ENCODE peak calls at places on chromosomes 1 and 21, in four cellular contexts. One of them, this sample, is unnamed.

GRCh38 chr1:228071839-228072657 is 10.5 kb upstream of the ARF1 start:
- DNase-seq in CD8-positive, alpha-beta T cell: no peak
- DNase-seq in breast epithelium: no peak
- DNase-seq in thoracic aorta: no peak
- DNase-seq in this sample: no peak

GRCh38 chr1:212669102-212669501 is 30.5 kb downstream of the BATF3 start:
- DNase-seq in thoracic aorta: no peak
- DNase-seq in CD8-positive, alpha-beta T cell: no peak
- DNase-seq in breast epithelium: no peak
- DNase-seq in this sample: peak; percentile 31

GRCh38 chr1:115530407-115530806 is 111.4 kb upstream of the VANGL1 start:
- DNase-seq in breast epithelium: no peak
- DNase-seq in CD8-positive, alpha-beta T cell: no peak
- DNase-seq in thoracic aorta: no peak
- DNase-seq in this sample: peak; percentile 82

GRCh38 chr1:157142245-157142644 is 4.0 kb upstream of the ETV3 start:
- DNase-seq in CD8-positive, alpha-beta T cell: no peak
- DNase-seq in thoracic aorta: no peak
- DNase-seq in breast epithelium: no peak
- DNase-seq in this sample: no peak

GRCh38 chr1:8137406-8138244 is 111.5 kb upstream of the ERRFI1 start:
- DNase-seq in thoracic aorta: peak; percentile 31
- DNase-seq in CD8-positive, alpha-beta T cell: no peak
- DNase-seq in breast epithelium: no peak
- DNase-seq in this sample: peak; percentile 98

GRCh38 chr1:3293563-3294080 is 160.8 kb upstream of the ARHGEF16 start:
- DNase-seq in CD8-positive, alpha-beta T cell: no peak
- DNase-seq in thoracic aorta: no peak
- DNase-seq in breast epithelium: no peak
- DNase-seq in this sample: no peak

GRCh38 chr1:150708595-150708994 is 11.6 kb upstream of the GOLPH3L start:
- DNase-seq in breast epithelium: no peak
- DNase-seq in CD8-positive, alpha-beta T cell: no peak
- DNase-seq in thoracic aorta: no peak
- DNase-seq in this sample: no peak

GRCh38 chr1:107545056-107545597 is 404.3 kb downstream of the NTNG1 start:
- DNase-seq in thoracic aorta: no peak
- DNase-seq in CD8-positive, alpha-beta T cell: no peak
- DNase-seq in breast epithelium: no peak
- DNase-seq in this sample: no peak

GRCh38 chr21:20254964-20255363 is 743.2 kb upstream of the NCAM2 start:
- DNase-seq in thoracic aorta: no peak
- DNase-seq in CD8-positive, alpha-beta T cell: no peak
- DNase-seq in breast epithelium: no peak
- DNase-seq in this sample: no peak

GRCh38 chr1:168709896-168710305 is 19.1 kb downstream of the DPT start:
- DNase-seq in CD8-positive, alpha-beta T cell: no peak
- DNase-seq in breast epithelium: no peak
- DNase-seq in thoracic aorta: no peak
- DNase-seq in this sample: peak; percentile 90

GRCh38 chr1:211535338-211535737 is 43.4 kb upstream of the RD3 start:
- DNase-seq in thoracic aorta: no peak
- DNase-seq in CD8-positive, alpha-beta T cell: no peak
- DNase-seq in breast epithelium: no peak
- DNase-seq in this sample: no peak

GRCh38 chr1:211536606-211537005 is 42.4 kb downstream of the SLC30A1 start:
- DNase-seq in CD8-positive, alpha-beta T cell: no peak
- DNase-seq in breast epithelium: no peak
- DNase-seq in thoracic aorta: no peak
- DNase-seq in this sample: no peak

GRCh38 chr1:211537253-211537652 is 41.7 kb downstream of the SLC30A1 start:
- DNase-seq in CD8-positive, alpha-beta T cell: no peak
- DNase-seq in thoracic aorta: no peak
- DNase-seq in breast epithelium: no peak
- DNase-seq in this sample: peak; percentile 8

GRCh38 chr1:211532086-211532439 is 40.1 kb upstream of the RD3 start:
- DNase-seq in thoracic aorta: no peak
- DNase-seq in CD8-positive, alpha-beta T cell: no peak
- DNase-seq in breast epithelium: no peak
- DNase-seq in this sample: no peak

GRCh38 chr1:211534545-211535291 is 42.8 kb upstream of the RD3 start:
- DNase-seq in breast epithelium: no peak
- DNase-seq in CD8-positive, alpha-beta T cell: no peak
- DNase-seq in thoracic aorta: no peak
- DNase-seq in this sample: no peak
- TF ChIP-seq CTCF in breast epithelium: no peak
- TF ChIP-seq CTCF in CD8-positive, alpha-beta T cell: no peak
- TF ChIP-seq CTCF in thoracic aorta: no peak
- TF ChIP-seq CTCF in this sample: no peak

DNA sequence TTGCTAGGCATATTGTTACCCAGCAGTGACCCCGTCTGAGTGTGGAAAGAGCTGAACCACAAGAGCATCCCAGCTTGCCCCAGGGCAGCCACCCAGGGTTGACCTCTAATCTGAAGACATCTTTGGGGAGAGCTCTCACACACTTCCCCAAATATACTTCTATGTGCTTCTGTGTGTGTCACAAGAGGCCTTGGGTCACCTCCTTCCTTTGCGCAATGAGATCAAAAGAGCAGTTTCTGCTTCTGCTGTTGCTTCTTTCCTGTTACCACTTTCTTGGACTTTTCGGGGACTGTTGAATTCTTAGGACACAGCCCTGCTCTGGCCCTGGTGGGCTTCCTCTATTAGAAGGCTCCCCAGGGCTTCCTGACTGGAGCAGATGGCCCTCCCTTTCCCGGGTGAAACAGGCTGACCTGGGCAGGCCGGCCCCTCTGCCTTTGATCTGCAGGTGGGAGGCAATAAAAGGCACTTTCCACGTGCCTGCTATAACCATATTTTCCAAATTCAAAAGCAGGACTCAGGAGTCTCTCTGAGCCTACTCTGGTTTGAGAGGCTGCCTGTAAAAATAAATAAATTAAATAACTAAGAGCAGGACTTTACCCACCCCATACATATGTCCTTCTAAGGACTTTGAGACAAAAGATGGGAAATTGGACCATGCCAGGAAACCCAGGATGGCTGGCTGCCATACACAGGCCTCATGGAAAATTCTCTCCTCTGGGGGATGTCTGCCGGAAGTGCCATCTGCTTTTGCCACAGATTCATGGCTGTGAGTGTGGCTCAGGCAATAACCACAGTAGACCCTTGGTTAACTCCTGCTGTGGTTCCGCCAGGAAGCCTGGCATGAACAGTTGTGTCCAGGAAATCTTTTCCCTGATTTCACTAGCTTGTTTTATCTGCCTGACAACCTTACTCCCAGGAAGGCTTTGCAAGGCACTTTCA is 28.3 kb upstream of the RCSD1 start:
- DNase-seq in breast epithelium: no peak
- DNase-seq in CD8-positive, alpha-beta T cell: no peak
- DNase-seq in thoracic aorta: no peak
- DNase-seq in this sample: no peak
- H3K4me3 ChIP-seq in breast epithelium: no peak overlapping the region
- H3K4me3 ChIP-seq in CD8-positive, alpha-beta T cell: no peak overlapping the region
- H3K4me3 ChIP-seq in thoracic aorta: no peak overlapping the region
- H3K4me3 ChIP-seq in this sample: no peak overlapping the region

GRCh38 chr1:67084765-67085318 is 30.9 kb upstream of the SLC35D1 start:
- DNase-seq in breast epithelium: no peak
- DNase-seq in thoracic aorta: no peak
- DNase-seq in CD8-positive, alpha-beta T cell: no peak
- DNase-seq in this sample: no peak
- TF ChIP-seq CTCF in breast epithelium: no peak
- TF ChIP-seq CTCF in thoracic aorta: no peak
- TF ChIP-seq CTCF in CD8-positive, alpha-beta T cell: no peak
- TF ChIP-seq CTCF in this sample: no peak

GRCh38 chr21:16004121-16004520 is 274.3 kb downstream of the USP25 start:
- DNase-seq in thoracic aorta: no peak
- DNase-seq in breast epithelium: no peak
- DNase-seq in CD8-positive, alpha-beta T cell: no peak
- DNase-seq in this sample: peak; percentile 43
- H3K4me3 ChIP-seq in thoracic aorta: no peak overlapping the region
- H3K4me3 ChIP-seq in breast epithelium: no peak overlapping the region
- H3K4me3 ChIP-seq in CD8-positive, alpha-beta T cell: no peak overlapping the region
- H3K4me3 ChIP-seq in this sample: no peak overlapping the region

GRCh38 chr1:152497273-152497672 is 13.3 kb upstream of the LCE5A start:
- DNase-seq in breast epithelium: no peak
- DNase-seq in CD8-positive, alpha-beta T cell: no peak
- DNase-seq in thoracic aorta: no peak
- DNase-seq in this sample: peak; percentile 26
- TF ChIP-seq CTCF in breast epithelium: no peak
- TF ChIP-seq CTCF in CD8-positive, alpha-beta T cell: no peak
- TF ChIP-seq CTCF in thoracic aorta: no peak
- TF ChIP-seq CTCF in this sample: peak; percentile 33

GRCh38 chr1:159827102-159827490 is 423 bp downstream of the SLAMF8 start:
- DNase-seq in breast epithelium: no peak
- DNase-seq in thoracic aorta: no peak
- DNase-seq in CD8-positive, alpha-beta T cell: no peak
- DNase-seq in this sample: no peak
- H3K4me3 ChIP-seq in breast epithelium: no peak overlapping the region
- H3K4me3 ChIP-seq in thoracic aorta: peak overlapping the region; percentile 51
- H3K4me3 ChIP-seq in CD8-positive, alpha-beta T cell: peak overlapping the region; percentile 17
- H3K4me3 ChIP-seq in this sample: no peak overlapping the region